ENCODE peak calls at places on chromosome 7, in ten cellular contexts. I, N, O, X, R, D, P, M, C and Q are unnamed samples.

GRCh38 chr7:117071597-117071996 is 118.3 kb downstream of the ST7 start:
- DNase-seq in I (no peak), N (no peak), O (peak), X (no peak), R (no peak), D (no peak), P (no peak), M (no peak), C (no peak), Q (no peak)

GRCh38 chr7:113953553-113953952 is 34.7 kb upstream of the PPP1R3A start:
- DNase-seq in I (no peak), N (no peak), O (no peak), X (no peak), R (no peak), D (no peak), P (no peak), M (no peak), C (no peak), Q (no peak)

GRCh38 chr7:13198036-13198435 is 510.6 kb downstream of the ARL4A start:
- DNase-seq in I (no peak), N (peak), O (no peak), X (no peak), R (no peak), D (no peak), P (no peak), M (no peak), C (no peak), Q (no peak)

GRCh38 chr7:68187549-68187948 is 1190.9 kb downstream of the TYW1 start:
- DNase-seq in I (no peak), N (no peak), O (no peak), X (no peak), R (no peak), D (no peak), P (no peak), M (no peak), C (no peak), Q (no peak)

GRCh38 chr7:65251851-65252620 is 121.6 kb upstream of the ZNF92 start:
- DNase-seq in I (peak), N (peak), O (peak), X (no peak), R (peak), D (peak), P (peak), M (peak), C (peak), Q (no peak)

GRCh38 chr7:82017334-82017943 is 247.6 kb upstream of the HGF start:
- DNase-seq in I (no peak), N (peak), O (peak), X (no peak), R (peak), D (no peak), P (no peak), M (no peak), C (no peak), Q (no peak)

GRCh38 chr7:618539-619355 is 99.1 kb upstream of the PDGFA start:
- DNase-seq in I (no peak), N (no peak), O (no peak), X (no peak), R (no peak), D (no peak), P (peak), M (no peak), C (peak), Q (no peak)

GRCh38 chr7:45239486-45239885 is 81.9 kb downstream of the RAMP3 start:
- DNase-seq in I (no peak), N (peak), O (no peak), X (no peak), R (no peak), D (no peak), P (no peak), M (peak), C (no peak), Q (peak)

GRCh38 chr7:112721395-112721794 is 68.8 kb downstream of the TMEM168 start:
- DNase-seq in I (peak), N (no peak), O (no peak), X (no peak), R (no peak), D (no peak), P (no peak), M (no peak), C (no peak), Q (no peak)

GRCh38 chr7:49255061-49255460 is 330.7 kb downstream of the CDC14C start:
- DNase-seq in I (no peak), N (peak), O (no peak), X (no peak), R (no peak), D (no peak), P (no peak), M (no peak), C (no peak), Q (no peak)

DNA sequence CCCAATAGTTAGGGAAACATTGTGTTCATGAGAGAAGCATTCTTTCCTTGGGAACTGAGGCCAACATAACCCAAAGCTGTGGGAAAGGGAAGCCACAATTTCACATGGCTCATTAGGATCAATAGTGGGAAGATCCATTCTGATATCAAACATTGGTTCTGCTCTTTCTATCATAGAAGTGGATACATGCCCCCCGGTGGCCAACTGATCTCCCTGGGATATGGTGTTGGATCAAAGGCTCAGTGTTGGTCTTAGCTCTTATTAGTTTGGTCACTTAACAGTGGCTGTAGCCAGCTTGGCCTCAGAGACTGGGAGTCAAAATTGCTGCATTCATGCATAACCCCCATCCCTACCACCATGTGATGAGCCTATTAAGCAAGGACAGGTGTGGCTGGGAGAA is 6.7 kb upstream of the GIMAP4 start:
- DNase-seq in I (no peak), N (no peak), O (no peak), X (no peak), R (no peak), D (no peak), P (no peak), M (no peak), C (no peak), Q (no peak)
- TF ChIP-seq CTCF in I (no peak), N (no peak), O (no peak), X (no peak), R (no peak), D (no peak), P (no peak), M (no peak), C (no peak), Q (no peak)

DNA sequence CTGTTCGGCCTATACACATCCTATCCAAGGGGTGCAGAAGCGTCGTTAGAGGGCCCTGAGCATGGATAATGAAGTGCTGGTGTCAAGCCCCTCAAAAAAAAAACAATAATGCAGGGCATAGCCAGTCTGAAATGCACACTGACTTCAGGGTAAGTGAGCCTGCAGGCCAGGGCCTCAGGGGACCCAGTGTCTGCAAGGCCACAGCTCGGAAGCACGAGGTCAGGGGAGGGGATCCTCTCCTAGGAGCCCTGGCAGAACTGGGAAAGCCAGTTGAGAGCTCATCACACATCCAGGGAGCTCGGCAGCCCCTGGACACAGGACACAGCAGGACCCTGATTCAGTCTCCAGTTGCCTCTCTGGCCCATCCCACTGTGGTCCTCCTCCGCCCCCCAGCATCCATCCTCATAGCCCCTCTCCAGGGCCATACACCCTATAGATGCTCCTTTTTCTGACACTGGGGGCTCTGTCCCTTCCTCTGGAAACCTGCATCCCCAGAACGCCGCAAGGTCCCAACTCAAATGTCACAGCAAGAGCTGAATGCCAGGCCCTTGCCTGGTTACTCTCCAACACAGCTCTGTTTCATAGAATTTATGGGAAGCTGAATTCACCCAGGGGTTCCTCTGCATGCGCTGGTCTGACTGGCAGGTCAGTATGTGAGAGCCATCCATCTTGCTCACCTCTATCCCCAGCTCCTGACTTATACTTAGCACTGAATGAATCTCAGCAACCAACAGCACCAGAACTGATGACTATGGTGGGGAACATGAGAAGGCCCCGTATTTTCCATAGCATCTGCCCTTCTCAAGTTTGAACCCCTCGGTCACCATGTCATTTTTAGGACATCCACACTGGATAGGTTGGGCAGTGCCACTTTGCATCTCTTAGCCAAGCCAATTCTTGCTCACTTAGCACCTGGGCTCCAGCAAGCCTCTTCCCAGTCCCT is 717.0 kb upstream of the IGFBP3 start:
- DNase-seq in I (no peak), N (no peak), O (no peak), X (no peak), R (no peak), D (no peak), P (no peak), M (no peak), C (no peak), Q (no peak)
- H3K4me3 ChIP-seq in I (no peak), N (no peak), O (no peak), X (no peak), R (no peak), D (no peak), P (no peak), M (no peak), C (no peak), Q (no peak)

GRCh38 chr7:145147865-145148264 is 312.0 kb upstream of the TPK1 start:
- DNase-seq in I (no peak), N (no peak), O (no peak), X (no peak), R (no peak), D (no peak), P (no peak), M (no peak), C (no peak), Q (no peak)

DNA sequence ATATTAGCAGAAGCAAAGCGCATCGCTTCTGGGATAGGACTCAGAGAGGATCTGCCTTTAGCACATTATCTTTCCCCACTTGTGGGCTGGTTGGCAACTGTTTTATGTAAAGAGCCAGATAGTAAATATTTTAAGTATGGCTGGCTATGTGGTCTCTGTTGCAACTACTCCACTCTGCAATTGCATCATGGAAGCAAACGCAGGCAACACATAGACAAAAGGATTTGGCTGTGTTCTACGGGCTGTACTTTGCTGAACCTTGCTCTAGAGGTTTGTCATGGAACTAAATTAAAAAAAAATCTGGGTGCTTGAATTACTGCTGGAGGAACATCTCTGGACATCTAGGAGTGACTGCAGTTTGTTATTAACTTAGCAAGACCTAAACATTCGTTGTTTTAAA is 307.8 kb upstream of the TPK1 start:
- DNase-seq in I (no peak), N (no peak), O (no peak), X (no peak), R (no peak), D (no peak), P (no peak), M (no peak), C (no peak), Q (no peak)
- TF ChIP-seq CTCF in I (no peak), N (no peak), O (no peak), X (no peak), R (no peak), D (no peak), P (no peak), M (no peak), C (no peak), Q (no peak)

GRCh38 chr7:93923291-93923690 is 1.8 kb downstream of the GNG11 start:
- DNase-seq in I (no peak), N (no peak), O (no peak), X (no peak), R (no peak), D (no peak), P (no peak), M (no peak), C (no peak), Q (no peak)
- H3K4me3 ChIP-seq in I (peak), N (peak), O (peak), X (no peak), R (no peak), D (peak), P (peak), M (peak), C (peak), Q (peak)